ENCODE peak calls at places on chromosomes 11 and 22, in six cellular contexts. One of them, this sample, is unnamed.

GRCh38 chr11:124214027-124214426 is 26.9 kb upstream of the OR8G1 start:
- DNase-seq in mesendoderm: no peak
- DNase-seq in mesenchymal stem cell: no peak
- DNase-seq in neuronal stem cell: no peak
- DNase-seq in H1: no peak
- DNase-seq in IMR-90: no peak
- DNase-seq in this sample: no peak

GRCh38 chr11:78420255-78420764 is 2.7 kb upstream of the GAB2 start:
- DNase-seq in mesenchymal stem cell: peak; percentile 81
- DNase-seq in neuronal stem cell: peak; percentile 51
- DNase-seq in mesendoderm: peak; percentile 71
- DNase-seq in H1: no peak
- DNase-seq in IMR-90: peak; percentile 88
- DNase-seq in this sample: peak; percentile 43

GRCh38 chr11:20134991-20135736 is 25.1 kb downstream of the DBX1 start:
- DNase-seq in H1: no peak
- DNase-seq in neuronal stem cell: no peak
- DNase-seq in IMR-90: no peak
- DNase-seq in mesenchymal stem cell: no peak
- DNase-seq in mesendoderm: no peak
- DNase-seq in this sample: no peak

GRCh38 chr11:14980854-14981253 is 8.7 kb upstream of the CALCA start:
- DNase-seq in mesendoderm: no peak
- DNase-seq in IMR-90: peak; percentile 69
- DNase-seq in neuronal stem cell: no peak
- DNase-seq in H1: no peak
- DNase-seq in mesenchymal stem cell: no peak
- DNase-seq in this sample: peak; percentile 50

GRCh38 chr22:47775191-47775590 is 1012.7 kb downstream of the TBC1D22A start:
- DNase-seq in H1: no peak
- DNase-seq in mesenchymal stem cell: no peak
- DNase-seq in IMR-90: no peak
- DNase-seq in mesendoderm: no peak
- DNase-seq in neuronal stem cell: no peak
- DNase-seq in this sample: no peak

GRCh38 chr11:12174145-12175143 is 64.1 kb downstream of the MICAL2 start:
- DNase-seq in IMR-90: peak; percentile 81
- DNase-seq in neuronal stem cell: no peak
- DNase-seq in mesendoderm: no peak
- DNase-seq in mesenchymal stem cell: peak; percentile 47
- DNase-seq in H1: no peak
- DNase-seq in this sample: no peak

GRCh38 chr22:25208743-25209505 is 9.3 kb downstream of the CRYBB3 start:
- DNase-seq in mesenchymal stem cell: no peak
- DNase-seq in IMR-90: no peak
- DNase-seq in H1: no peak
- DNase-seq in neuronal stem cell: no peak
- DNase-seq in mesendoderm: peak; percentile 37
- DNase-seq in this sample: no peak

GRCh38 chr11:86664930-86665329 is 7.5 kb downstream of the ME3 start:
- DNase-seq in mesenchymal stem cell: peak; percentile 47
- DNase-seq in mesendoderm: no peak
- DNase-seq in IMR-90: no peak
- DNase-seq in neuronal stem cell: no peak
- DNase-seq in H1: no peak
- DNase-seq in this sample: no peak

GRCh38 chr11:2599561-2600189 is 100.1 kb downstream of the KCNQ1OT1 start:
- DNase-seq in mesenchymal stem cell: no peak
- DNase-seq in H1: no peak
- DNase-seq in neuronal stem cell: no peak
- DNase-seq in mesendoderm: peak; percentile 13
- DNase-seq in IMR-90: no peak
- DNase-seq in this sample: no peak

GRCh38 chr11:75384438-75385080 is 14.8 kb upstream of the RPS3 start:
- DNase-seq in H1: peak; percentile 51
- DNase-seq in neuronal stem cell: peak; percentile 71
- DNase-seq in mesenchymal stem cell: peak; percentile 75
- DNase-seq in mesendoderm: peak; percentile 80
- DNase-seq in IMR-90: peak; percentile 47
- DNase-seq in this sample: peak; percentile 67

GRCh38 chr22:44889233-44889878 is 120.4 kb downstream of the PHF21B start:
- DNase-seq in mesendoderm: peak; percentile 69
- DNase-seq in IMR-90: no peak
- DNase-seq in neuronal stem cell: no peak
- DNase-seq in mesenchymal stem cell: no peak
- DNase-seq in H1: no peak
- DNase-seq in this sample: peak; percentile 25

GRCh38 chr11:69374110-69374981 is 80.4 kb downstream of the MYEOV start:
- DNase-seq in H1: no peak
- DNase-seq in neuronal stem cell: no peak
- DNase-seq in IMR-90: no peak
- DNase-seq in mesendoderm: no peak
- DNase-seq in mesenchymal stem cell: no peak
- DNase-seq in this sample: no peak

GRCh38 chr11:69371731-69372588 is 78.0 kb downstream of the MYEOV start:
- DNase-seq in mesenchymal stem cell: no peak
- DNase-seq in mesendoderm: no peak
- DNase-seq in H1: no peak
- DNase-seq in neuronal stem cell: no peak
- DNase-seq in IMR-90: no peak
- DNase-seq in this sample: no peak

GRCh38 chr11:69373251-69373635 is 79.3 kb downstream of the MYEOV start:
- DNase-seq in mesenchymal stem cell: no peak
- DNase-seq in IMR-90: no peak
- DNase-seq in H1: no peak
- DNase-seq in mesendoderm: no peak
- DNase-seq in neuronal stem cell: no peak
- DNase-seq in this sample: no peak

GRCh38 chr11:69370984-69371709 is 77.2 kb downstream of the MYEOV start:
- DNase-seq in H1: no peak
- DNase-seq in mesenchymal stem cell: no peak
- DNase-seq in IMR-90: no peak
- DNase-seq in mesendoderm: no peak
- DNase-seq in neuronal stem cell: no peak
- DNase-seq in this sample: no peak

GRCh38 chr11:69372589-69373250 is 78.8 kb downstream of the MYEOV start:
- DNase-seq in mesendoderm: no peak
- DNase-seq in neuronal stem cell: no peak
- DNase-seq in mesenchymal stem cell: no peak
- DNase-seq in IMR-90: no peak
- DNase-seq in H1: no peak
- DNase-seq in this sample: no peak
- H3K36me3 ChIP-seq in mesendoderm: no peaks in the 10 kb centered on the region
- H3K36me3 ChIP-seq in neuronal stem cell: no peaks in the 10 kb centered on the region
- H3K36me3 ChIP-seq in mesenchymal stem cell: peaks cover 6% of the 10 kb centered on the region
- H3K36me3 ChIP-seq in IMR-90: no peaks in the 10 kb centered on the region
- H3K36me3 ChIP-seq in H1: no peaks in the 10 kb centered on the region
- H3K36me3 ChIP-seq in this sample: no peaks in the 10 kb centered on the region

GRCh38 chr11:17207317-17208256 is at the start of gene PIK3C2A:
- DNase-seq in mesenchymal stem cell: peak; percentile 95
- DNase-seq in mesendoderm: peak; percentile 98
- DNase-seq in H1: peak; percentile 84
- DNase-seq in neuronal stem cell: peak; percentile 93
- DNase-seq in IMR-90: peak; percentile 90
- DNase-seq in this sample: peak; percentile 97
- H3K4ac ChIP-seq in mesenchymal stem cell: peak within 1 kb of the TSS; percentile 89
- H3K4ac ChIP-seq in mesendoderm: peak within 1 kb of the TSS; percentile 95
- H3K4ac ChIP-seq in H1: peak within 1 kb of the TSS; percentile 36
- H3K4ac ChIP-seq in neuronal stem cell: peak within 1 kb of the TSS; percentile 53
- H3K4ac ChIP-seq in IMR-90: peak within 1 kb of the TSS; percentile 80
- H3K4ac ChIP-seq in this sample: peak within 1 kb of the TSS; percentile 99

DNA sequence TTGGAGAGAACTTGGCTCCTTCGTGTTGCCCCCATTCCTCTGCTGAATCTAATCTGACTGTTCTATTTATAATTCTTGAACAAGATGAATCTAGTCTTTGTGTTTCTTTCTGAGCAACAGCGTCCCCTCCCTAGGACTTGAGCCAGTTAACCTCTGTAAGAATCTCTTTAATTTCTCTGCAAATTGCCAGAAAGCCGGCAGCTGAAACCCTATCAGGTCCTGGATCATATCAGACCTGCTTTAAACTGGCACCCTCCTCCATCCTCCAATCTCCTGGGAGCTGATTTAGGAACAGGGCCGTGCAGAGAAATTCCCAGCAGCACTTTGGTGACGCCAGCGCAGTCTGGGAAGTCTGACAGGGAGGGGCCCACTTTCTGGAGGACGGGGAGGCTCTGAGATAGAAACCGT is 289.2 kb upstream of the SORL1-AS1 start:
- DNase-seq in IMR-90: peak; percentile 52
- DNase-seq in H1: no peak
- DNase-seq in neuronal stem cell: no peak
- DNase-seq in mesendoderm: no peak
- DNase-seq in mesenchymal stem cell: no peak
- DNase-seq in this sample: no peak
- H3K36me3 ChIP-seq in IMR-90: no peaks in the 10 kb centered on the region
- H3K36me3 ChIP-seq in H1: no peaks in the 10 kb centered on the region
- H3K36me3 ChIP-seq in neuronal stem cell: no peaks in the 10 kb centered on the region
- H3K36me3 ChIP-seq in mesendoderm: no peaks in the 10 kb centered on the region
- H3K36me3 ChIP-seq in mesenchymal stem cell: no peaks in the 10 kb centered on the region
- H3K36me3 ChIP-seq in this sample: no peaks in the 10 kb centered on the region

DNA sequence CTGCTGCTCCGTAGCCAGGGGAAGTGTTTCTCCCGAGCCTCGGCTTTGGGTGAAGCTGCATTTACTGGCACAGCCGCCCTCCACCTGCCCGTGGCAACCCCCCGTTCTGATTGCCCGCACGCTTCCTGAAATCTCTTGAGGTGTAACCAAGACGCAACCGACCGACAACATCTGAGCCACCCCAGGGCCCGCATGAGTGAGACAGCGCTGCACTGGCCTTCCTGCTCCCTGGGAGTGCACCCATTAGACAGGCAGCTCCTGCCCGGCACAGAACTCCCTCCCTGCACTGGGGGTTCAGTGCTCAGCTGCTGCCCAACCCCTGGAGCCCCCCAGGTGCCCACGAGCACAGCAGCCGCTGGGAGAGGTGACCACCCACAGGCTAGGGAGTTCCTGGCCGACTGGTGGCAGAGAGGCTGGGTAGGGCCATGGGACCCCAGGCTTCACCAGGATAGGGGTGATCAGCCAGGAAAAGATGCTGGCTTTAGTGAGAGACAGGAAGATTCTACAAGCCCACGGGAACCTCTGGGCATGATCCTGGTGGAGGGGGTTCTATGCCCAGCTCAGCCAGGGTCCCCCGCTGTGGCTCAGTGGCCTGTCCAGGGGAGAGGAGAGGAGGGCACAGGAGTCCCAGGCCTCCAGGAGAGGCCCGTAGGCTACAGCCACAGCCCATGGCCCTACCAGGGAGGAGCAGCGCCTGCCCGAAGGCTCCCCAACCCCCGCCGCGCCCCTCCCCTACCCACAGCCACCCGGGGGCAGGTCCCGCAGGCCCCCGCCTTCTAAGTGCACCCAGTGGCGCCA is 14.6 kb downstream of the PLXNB2 start:
- DNase-seq in neuronal stem cell: no peak
- DNase-seq in H1: no peak
- DNase-seq in IMR-90: no peak
- DNase-seq in mesendoderm: no peak
- DNase-seq in mesenchymal stem cell: no peak
- DNase-seq in this sample: peak; percentile 88
- H3K4ac ChIP-seq in neuronal stem cell: no peak overlapping the region
- H3K4ac ChIP-seq in H1: peak overlapping the region; percentile 98
- H3K4ac ChIP-seq in IMR-90: peak overlapping the region; percentile 94
- H3K4ac ChIP-seq in mesendoderm: no peak overlapping the region
- H3K4ac ChIP-seq in mesenchymal stem cell: peak overlapping the region; percentile 64
- H3K4ac ChIP-seq in this sample: peak overlapping the region; percentile 77

DNA sequence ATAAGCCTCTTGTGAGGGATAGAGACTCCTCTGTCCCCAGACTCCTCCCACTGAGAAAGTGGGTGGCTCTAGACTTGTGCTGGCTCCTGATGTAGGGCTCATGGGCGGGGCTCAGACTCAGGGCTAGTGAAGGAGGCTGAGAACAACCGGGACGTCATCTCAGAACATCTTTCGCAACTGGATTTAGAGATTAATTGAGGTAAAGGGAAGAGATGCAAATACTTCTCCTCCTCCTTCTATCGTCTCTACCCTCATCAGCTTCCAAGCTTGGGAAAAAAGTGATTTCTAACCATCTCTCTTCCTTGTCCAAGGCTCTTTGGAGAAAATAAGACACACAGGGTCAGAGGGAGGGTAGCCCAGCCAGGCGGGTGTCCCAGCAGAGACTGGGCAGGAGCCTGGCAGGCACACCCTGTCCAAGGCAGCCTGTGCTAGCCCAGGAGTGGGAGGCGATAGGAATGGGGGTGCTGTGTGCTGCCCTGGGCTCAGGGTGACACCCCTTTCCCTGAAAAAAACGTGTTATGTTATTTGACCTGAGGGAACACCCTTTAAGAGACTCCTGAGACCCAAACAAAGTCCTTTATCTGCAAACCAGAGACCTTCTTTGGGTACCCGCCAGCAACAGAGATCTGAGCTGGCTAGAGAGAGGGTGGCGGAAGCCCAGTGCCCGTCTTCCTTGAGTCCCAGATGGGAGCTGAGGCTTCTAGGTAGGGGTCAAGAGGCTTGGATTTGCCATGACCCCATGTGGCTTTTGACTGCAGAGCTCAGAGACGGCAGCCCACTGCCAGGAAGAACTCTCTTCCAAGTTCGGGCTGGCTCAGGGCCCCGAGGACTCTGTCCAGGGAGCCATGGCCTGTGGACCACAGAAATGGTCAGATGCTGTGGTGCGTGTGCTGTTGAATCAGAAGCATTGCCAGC is 160.9 kb downstream of the ADAMTS15 start:
- DNase-seq in IMR-90: no peak
- DNase-seq in H1: no peak
- DNase-seq in mesenchymal stem cell: peak; percentile 35
- DNase-seq in neuronal stem cell: no peak
- DNase-seq in mesendoderm: peak; percentile 40
- DNase-seq in this sample: no peak
- H3K36me3 ChIP-seq in IMR-90: no peaks in the 10 kb centered on the region
- H3K36me3 ChIP-seq in H1: no peaks in the 10 kb centered on the region
- H3K36me3 ChIP-seq in mesenchymal stem cell: no peaks in the 10 kb centered on the region
- H3K36me3 ChIP-seq in neuronal stem cell: no peaks in the 10 kb centered on the region
- H3K36me3 ChIP-seq in mesendoderm: no peaks in the 10 kb centered on the region
- H3K36me3 ChIP-seq in this sample: no peaks in the 10 kb centered on the region

GRCh38 chr11:306645-307371 is 808 bp upstream of the IFITM2 start:
- DNase-seq in mesenchymal stem cell: no peak
- DNase-seq in neuronal stem cell: no peak
- DNase-seq in H1: no peak
- DNase-seq in IMR-90: no peak
- DNase-seq in mesendoderm: no peak
- DNase-seq in this sample: no peak
- H3K4ac ChIP-seq in mesenchymal stem cell: peak overlapping the region; percentile 74
- H3K4ac ChIP-seq in neuronal stem cell: peak overlapping the region; percentile 72
- H3K4ac ChIP-seq in H1: peak overlapping the region; percentile 73
- H3K4ac ChIP-seq in IMR-90: peak overlapping the region; percentile 83
- H3K4ac ChIP-seq in mesendoderm: no peak overlapping the region
- H3K4ac ChIP-seq in this sample: peak overlapping the region; percentile 33